ENCODE peak calls at places on chromosomes 5 and 9, in five cellular contexts. P is upper lobe of right lung; F is CD8-positive, alpha-beta memory T cell; X is mammary epithelial cell; Z is IMR-90. W is an unnamed sample.

GRCh38 chr9:107480386-107480789 is 9.2 kb downstream of the KLF4 start:
- DNase-seq in X (peak; percentile 73), F (no peak), Z (peak; percentile 73), P (peak; percentile 66), W (no peak)

GRCh38 chr9:36023260-36024048 is 13.3 kb upstream of the RECK start:
- DNase-seq in F (peak; percentile 36), P (peak; percentile 69), X (peak; percentile 52), Z (peak; percentile 78), W (peak; percentile 66)

GRCh38 chr5:118791986-118792734 is 196.2 kb downstream of the DTWD2 start:
- DNase-seq in Z (peak; percentile 75), F (no peak), X (peak; percentile 41), P (no peak), W (no peak)

GRCh38 chr9:20848490-20848889 is 164.4 kb downstream of the FOCAD start:
- DNase-seq in Z (peak; percentile 41), P (no peak), F (no peak), X (no peak), W (no peak)

GRCh38 chr5:113299591-113299990 is 135.2 kb downstream of the TSSK1B start:
- DNase-seq in Z (no peak), F (no peak), P (no peak), X (no peak), W (no peak)

GRCh38 chr9:109295475-109296110 is 25.3 kb downstream of the EPB41L4B start:
- DNase-seq in P (no peak), Z (no peak), F (no peak), X (no peak), W (no peak)

GRCh38 chr9:97470076-97470475 is 31.4 kb upstream of the TMOD1 start:
- DNase-seq in Z (no peak), F (no peak), P (no peak), X (no peak), W (no peak)

GRCh38 chr9:37941253-37941652 is 37.3 kb upstream of the SLC25A51 start:
- DNase-seq in X (no peak), F (no peak), P (no peak), Z (no peak), W (no peak)

GRCh38 chr9:3385871-3386270 is 139.9 kb downstream of the RFX3 start:
- DNase-seq in F (no peak), Z (no peak), P (no peak), X (no peak), W (no peak)

GRCh38 chr5:8908055-8908683 is 637.7 kb downstream of the SEMA5A start:
- DNase-seq in Z (peak; percentile 43), P (no peak), X (peak; percentile 17), F (no peak), W (no peak)

GRCh38 chr9:80994892-80995291 is 694.5 kb downstream of the TLE1 start:
- DNase-seq in X (peak; percentile 73), P (no peak), Z (peak; percentile 55), F (no peak), W (no peak)

GRCh38 chr9:14247577-14247976 is 66.4 kb downstream of the NFIB start:
- DNase-seq in F (no peak), Z (no peak), P (no peak), X (no peak), W (no peak)

GRCh38 chr9:14466828-14467227 is 152.9 kb upstream of the NFIB start:
- DNase-seq in F (no peak), Z (no peak), X (no peak), P (no peak), W (no peak)

GRCh38 chr5:59608745-59609144 is 284.8 kb downstream of the PDE4D start:
- DNase-seq in F (no peak), P (no peak), X (no peak), Z (no peak), W (no peak)

GRCh38 chr5:90518666-90519065 is 10.7 kb downstream of the LYSMD3 start:
- DNase-seq in P (no peak), F (no peak), X (peak; percentile 24), Z (peak; percentile 15), W (no peak)

GRCh38 chr9:98873535-98874432 is 66.3 kb downstream of the GALNT12 start:
- DNase-seq in X (no peak), P (no peak), F (no peak), Z (no peak), W (no peak)

GRCh38 chr9:135144581-135145108 is 57.2 kb downstream of the OLFM1 start:
- DNase-seq in Z (no peak), F (no peak), X (no peak), P (peak; percentile 58), W (no peak)

GRCh38 chr5:127586371-127586770 is 62.5 kb upstream of the CTXN3 start:
- DNase-seq in Z (no peak), F (no peak), P (no peak), X (no peak), W (no peak)

GRCh38 chr9:122338536-122338935 is 32.3 kb upstream of the PTGS1 start:
- DNase-seq in Z (no peak), X (no peak), P (no peak), F (no peak), W (no peak)

GRCh38 chr9:21967707-21968106 is 26.5 kb downstream of the CDKN2A start:
- DNase-seq in P (no peak), X (no peak), Z (no peak), F (no peak), W (no peak)

GRCh38 chr9:133542002-133542401 is 7.5 kb downstream of the ADAMTSL2 start:
- DNase-seq in P (no peak), Z (no peak), F (no peak), X (no peak), W (no peak)

GRCh38 chr5:448061-448765 is 5.2 kb downstream of the EXOC3 start:
- DNase-seq in Z (no peak), P (peak; percentile 83), F (no peak), X (no peak), W (no peak)

DNA sequence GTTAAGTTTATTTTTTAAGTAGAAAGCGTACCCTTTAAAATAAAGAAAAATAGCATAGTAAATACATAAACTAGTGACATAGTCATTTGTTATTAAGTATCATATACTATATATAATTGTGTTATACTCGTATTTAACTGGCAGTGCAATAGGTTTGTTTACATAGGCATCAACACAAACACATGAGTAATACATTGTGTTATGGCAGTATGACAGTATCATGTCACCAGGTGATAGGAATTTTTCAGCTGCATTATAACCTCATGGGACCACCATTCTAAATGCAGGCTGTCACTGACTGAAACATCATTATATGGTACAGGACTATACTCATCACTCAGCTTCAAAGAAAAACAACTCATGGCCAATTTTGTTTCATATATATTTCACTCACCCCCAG is 8.4 kb upstream of the RIC1 start:
- DNase-seq in F (no peak), X (no peak), P (no peak), Z (no peak), W (no peak)
- H3K4me1 ChIP-seq in F (peaks cover 27% of the 10 kb centered on the region), X (peaks cover 5% of the 10 kb centered on the region), P (peaks cover 18% of the 10 kb centered on the region), Z (peaks cover 2% of the 10 kb centered on the region), W (peaks cover 42% of the 10 kb centered on the region)

DNA sequence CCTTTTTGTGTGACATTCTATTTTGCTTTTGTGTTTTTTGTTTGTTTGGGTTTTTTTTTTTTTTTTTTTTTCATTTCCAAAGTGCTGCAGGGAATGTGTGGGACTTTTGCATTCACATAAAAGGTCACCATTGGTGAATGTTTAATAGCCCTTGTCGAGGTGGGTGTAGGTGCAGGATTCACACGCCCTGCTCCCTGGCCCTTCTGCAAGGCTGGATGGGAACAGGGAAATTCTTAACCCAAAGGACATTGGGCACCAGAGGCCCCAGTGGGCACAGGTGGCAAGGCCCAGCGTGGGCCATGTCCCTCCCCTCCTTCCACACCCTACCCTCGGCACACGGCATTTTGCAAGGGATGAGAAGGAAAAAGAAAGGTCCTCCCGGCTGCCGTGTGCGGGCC is 50.4 kb upstream of the NOTCH1 start:
- DNase-seq in Z (no peak), F (no peak), P (no peak), X (no peak), W (no peak)
- H3K27me3 ChIP-seq in Z (peaks cover 14% of the 10 kb centered on the region), F (no peaks in the 10 kb centered on the region), P (no peaks in the 10 kb centered on the region), X (no peaks in the 10 kb centered on the region), W (no peaks in the 10 kb centered on the region)

GRCh38 chr5:10580531-10581423 is 16.9 kb downstream of the ANKRD33B start:
- DNase-seq in Z (no peak), F (no peak), P (no peak), X (no peak), W (no peak)

GRCh38 chr5:10581424-10581748 is 17.5 kb downstream of the ANKRD33B start:
- DNase-seq in Z (no peak), F (no peak), P (no peak), X (peak; percentile 75), W (no peak)

GRCh38 chr5:10582512-10582897 is 18.6 kb downstream of the ANKRD33B start:
- DNase-seq in P (no peak), Z (no peak), F (no peak), X (no peak), W (no peak)

GRCh38 chr5:10583663-10584572 is 20.0 kb downstream of the ANKRD33B start:
- DNase-seq in P (no peak), X (no peak), Z (no peak), F (no peak), W (no peak)

DNA sequence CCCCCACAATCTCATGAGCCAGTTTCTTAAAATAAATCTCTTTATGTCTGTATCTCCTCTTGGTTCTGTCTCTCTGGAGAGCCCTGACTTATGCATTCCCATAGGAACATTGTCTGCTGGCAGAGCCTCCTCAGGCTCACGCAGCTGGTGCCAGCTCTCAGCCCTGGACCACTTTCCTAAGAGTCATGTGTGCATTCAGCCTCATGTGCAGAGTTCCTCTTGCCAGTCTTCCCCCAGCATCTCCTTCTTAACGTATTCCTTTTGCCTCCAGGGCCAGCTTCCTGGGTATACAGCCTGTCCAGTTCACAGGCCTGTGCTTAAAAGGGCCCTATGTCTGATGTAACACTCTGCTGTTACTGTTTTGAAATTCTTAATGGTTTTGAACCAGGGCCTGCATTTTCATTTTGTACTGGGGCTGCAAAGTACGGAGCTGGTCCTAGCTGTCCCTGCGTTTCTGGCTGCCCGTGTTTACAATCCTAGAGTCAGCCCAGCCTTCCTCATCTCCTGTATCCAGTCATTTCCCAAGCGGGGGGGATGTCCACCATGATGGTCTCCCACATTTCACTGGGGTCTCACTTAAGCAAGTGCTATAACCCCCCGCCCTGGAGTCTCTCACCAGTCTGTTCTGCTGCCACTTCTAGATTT is 18.1 kb downstream of the ANKRD33B start:
- DNase-seq in F (no peak), Z (no peak), P (no peak), X (no peak), W (no peak)
- H3K4me1 ChIP-seq in F (no peaks in the 10 kb centered on the region), Z (peaks cover 14% of the 10 kb centered on the region), P (peaks cover 10% of the 10 kb centered on the region), X (peaks cover 8% of the 10 kb centered on the region), W (peaks cover 22% of the 10 kb centered on the region)

GRCh38 chr5:34412769-34413168 is 243.4 kb upstream of the RAI14 start:
- DNase-seq in F (no peak), X (no peak), Z (peak; percentile 65), P (no peak), W (no peak)
- H3K27me3 ChIP-seq in F (no peaks in the 10 kb centered on the region), X (peaks cover 2% of the 10 kb centered on the region), Z (no peaks in the 10 kb centered on the region), P (no peaks in the 10 kb centered on the region), W (no peaks in the 10 kb centered on the region)

DNA sequence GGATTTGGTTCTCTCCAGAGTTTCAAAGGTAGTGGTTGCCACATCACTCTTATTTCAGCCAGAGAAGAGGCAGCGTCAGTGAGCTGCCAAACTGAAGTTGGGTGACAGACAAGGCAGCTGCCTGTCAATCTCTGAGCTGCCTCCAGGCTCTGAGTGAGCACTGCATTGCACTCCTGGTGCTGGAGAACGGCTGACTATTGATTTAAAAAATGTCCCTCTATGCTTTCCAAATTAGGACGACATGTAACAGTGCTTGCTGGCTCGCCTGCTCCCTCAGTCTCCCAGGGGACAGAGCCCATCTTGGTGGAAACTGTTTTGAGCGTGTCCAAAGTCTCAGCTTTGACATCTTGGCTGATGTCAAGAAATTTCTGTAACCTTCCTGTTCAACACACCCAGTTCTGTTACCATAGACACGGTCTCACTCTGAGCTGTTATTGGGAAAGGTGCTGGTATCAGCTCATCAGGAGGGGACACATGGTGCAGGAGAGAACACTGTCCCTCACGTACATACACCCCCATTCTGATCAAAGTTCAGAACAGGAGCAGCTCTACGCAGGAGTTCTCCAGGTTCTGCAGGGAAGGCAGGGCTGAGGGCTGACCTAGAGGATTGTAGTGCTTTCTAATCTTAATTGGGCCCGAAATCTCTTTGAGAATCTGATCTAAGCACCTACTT is 15.7 kb downstream of the PCDH12 start:
- DNase-seq in X (no peak), F (no peak), P (no peak), Z (no peak), W (no peak)
- H3K4me1 ChIP-seq in X (peaks cover 25% of the 10 kb centered on the region), F (no peaks in the 10 kb centered on the region), P (peaks cover 21% of the 10 kb centered on the region), Z (peaks cover 2% of the 10 kb centered on the region), W (no peaks in the 10 kb centered on the region)